ENCODE peak calls at places on chromosomes 7 and 10, in eight cellular contexts. N, O, V, Y, R, Z, B and G are unnamed samples.

GRCh38 chr7:151695856-151696555 is 176.3 kb upstream of the RHEB start:
- DNase-seq in N (no peak), O (no peak), V (no peak), Y (no peak), R (peak), Z (no peak), B (no peak), G (no peak)

GRCh38 chr7:30708983-30709382 is 26.7 kb upstream of the CRHR2 start:
- DNase-seq in N (no peak), O (peak), V (no peak), Y (no peak), R (no peak), Z (no peak), B (no peak), G (no peak)

GRCh38 chr7:74082770-74083116 is 861 bp upstream of the LIMK1 start:
- DNase-seq in N (no peak), O (no peak), V (no peak), Y (no peak), R (no peak), Z (no peak), B (no peak), G (no peak)

GRCh38 chr7:28406192-28406591 is 6.1 kb upstream of the CREB5 start:
- DNase-seq in N (no peak), O (no peak), V (no peak), Y (peak), R (no peak), Z (no peak), B (no peak), G (no peak)

GRCh38 chr7:5693529-5693928 is 87.9 kb downstream of the RNF216 start:
- DNase-seq in N (no peak), O (no peak), V (no peak), Y (no peak), R (no peak), Z (no peak), B (no peak), G (no peak)

GRCh38 chr7:45088821-45089313 is at the start of gene NACAD:
- DNase-seq in N (no peak), O (no peak), V (no peak), Y (peak), R (no peak), Z (peak), B (no peak), G (peak)

GRCh38 chr7:134495546-134495945 is 31.8 kb upstream of the AKR1B10 start:
- DNase-seq in N (no peak), O (no peak), V (no peak), Y (no peak), R (no peak), Z (no peak), B (no peak), G (no peak)

GRCh38 chr10:75106242-75106641 is 5.2 kb upstream of the SAMD8 start:
- DNase-seq in N (no peak), O (no peak), V (no peak), Y (no peak), R (no peak), Z (no peak), B (no peak), G (no peak)

GRCh38 chr7:42017356-42017986 is 219.5 kb downstream of the GLI3 start:
- DNase-seq in N (no peak), O (no peak), V (no peak), Y (no peak), R (no peak), Z (no peak), B (no peak), G (no peak)

GRCh38 chr10:31020128-31020527 is 11.5 kb downstream of the ZNF438 start:
- DNase-seq in N (no peak), O (no peak), V (no peak), Y (no peak), R (no peak), Z (no peak), B (no peak), G (no peak)

GRCh38 chr7:158445421-158446175 is 142.0 kb downstream of the PTPRN2 start:
- DNase-seq in N (no peak), O (no peak), V (no peak), Y (no peak), R (no peak), Z (no peak), B (no peak), G (no peak)

GRCh38 chr7:13291010-13291409 is 603.6 kb downstream of the ARL4A start:
- DNase-seq in N (no peak), O (no peak), V (no peak), Y (no peak), R (peak), Z (no peak), B (no peak), G (no peak)

GRCh38 chr7:3037259-3037658 is 6.4 kb downstream of the CARD11 start:
- DNase-seq in N (no peak), O (no peak), V (no peak), Y (no peak), R (no peak), Z (no peak), B (no peak), G (no peak)

GRCh38 chr10:100735087-100735344 is 10.4 kb upstream of the PAX2 start:
- DNase-seq in N (no peak), O (no peak), V (no peak), Y (no peak), R (no peak), Z (no peak), B (no peak), G (no peak)

GRCh38 chr10:1212571-1213141 is 156.5 kb downstream of the WDR37 start:
- DNase-seq in N (no peak), O (no peak), V (no peak), Y (no peak), R (no peak), Z (no peak), B (no peak), G (no peak)

GRCh38 chr7:55199418-55199817 is 165.7 kb upstream of the LANCL2 start:
- DNase-seq in N (no peak), O (no peak), V (no peak), Y (no peak), R (no peak), Z (no peak), B (no peak), G (no peak)

GRCh38 chr10:80090120-80090519 is 11.7 kb downstream of the TMEM254 start:
- DNase-seq in N (no peak), O (no peak), V (no peak), Y (no peak), R (no peak), Z (no peak), B (no peak), G (no peak)

GRCh38 chr10:87816842-87817178 is 1.2 kb downstream of the ATAD1 start:
- DNase-seq in N (no peak), O (no peak), V (no peak), Y (no peak), R (no peak), Z (no peak), B (no peak), G (no peak)

GRCh38 chr10:130246113-130246512 is 109.9 kb downstream of the GLRX3 start:
- DNase-seq in N (no peak), O (no peak), V (no peak), Y (no peak), R (no peak), Z (no peak), B (no peak), G (no peak)

GRCh38 chr10:47046321-47047126 is 135.3 kb downstream of the PTPN20 start:
- DNase-seq in N (no peak), O (no peak), V (no peak), Y (no peak), R (no peak), Z (no peak), B (no peak), G (no peak)

GRCh38 chr10:113713297-113713982 is 33.7 kb downstream of the CASP7 start:
- DNase-seq in N (no peak), O (no peak), V (peak), Y (no peak), R (no peak), Z (no peak), B (no peak), G (no peak)

GRCh38 chr7:20249924-20250323 is 32.7 kb upstream of the MACC1 start:
- DNase-seq in N (no peak), O (no peak), V (peak), Y (no peak), R (no peak), Z (no peak), B (no peak), G (no peak)

GRCh38 chr7:116534790-116535189 is 10.0 kb downstream of the CAV1 start:
- DNase-seq in N (no peak), O (no peak), V (no peak), Y (no peak), R (no peak), Z (no peak), B (no peak), G (no peak)

GRCh38 chr10:79155301-79156081 is 86.7 kb downstream of the ZMIZ1 start:
- DNase-seq in N (no peak), O (no peak), V (no peak), Y (no peak), R (no peak), Z (no peak), B (no peak), G (no peak)

GRCh38 chr10:108375691-108376090 is 1211.2 kb upstream of the SORCS1 start:
- DNase-seq in N (no peak), O (no peak), V (no peak), Y (no peak), R (peak), Z (no peak), B (no peak), G (no peak)

GRCh38 chr10:80700252-80700651 is 162.6 kb downstream of the SH2D4B start:
- DNase-seq in N (no peak), O (no peak), V (no peak), Y (no peak), R (no peak), Z (no peak), B (no peak), G (no peak)

GRCh38 chr7:30308392-30308791 is 24.0 kb downstream of the ZNRF2 start:
- DNase-seq in N (no peak), O (no peak), V (no peak), Y (no peak), R (no peak), Z (no peak), B (no peak), G (no peak)

GRCh38 chr10:47340613-47341170 is 7.5 kb upstream of the RBP3 start:
- DNase-seq in N (peak), O (peak), V (no peak), Y (peak), R (no peak), Z (no peak), B (peak), G (peak)

GRCh38 chr7:55504093-55504859 is 68.0 kb downstream of the VOPP1 start:
- DNase-seq in N (no peak), O (no peak), V (no peak), Y (no peak), R (no peak), Z (no peak), B (no peak), G (no peak)

GRCh38 chr10:126387931-126388911 is at the start of gene ADAM12:
- DNase-seq in N (no peak), O (no peak), V (no peak), Y (peak), R (no peak), Z (no peak), B (no peak), G (peak)

GRCh38 chr10:3780766-3781457 is 4.1 kb downstream of the KLF6 start:
- DNase-seq in N (no peak), O (no peak), V (no peak), Y (no peak), R (no peak), Z (no peak), B (no peak), G (no peak)

GRCh38 chr7:44646921-44647636 is 40.7 kb downstream of the OGDH start:
- DNase-seq in N (no peak), O (no peak), V (no peak), Y (no peak), R (no peak), Z (no peak), B (no peak), G (no peak)

GRCh38 chr7:5629941-5630340 is 151.5 kb downstream of the RNF216 start:
- DNase-seq in N (peak), O (no peak), V (no peak), Y (no peak), R (no peak), Z (no peak), B (peak), G (no peak)

GRCh38 chr10:13915710-13916109 is 328.9 kb downstream of the PRPF18 start:
- DNase-seq in N (no peak), O (no peak), V (no peak), Y (no peak), R (no peak), Z (peak), B (no peak), G (peak)